ENCODE peak calls at places on chromosomes 13 and 19, in nine cellular contexts. W is GM23338, C is tibial nerve, M is AG09319, N is PC-9, O is astrocyte of the spinal cord, I is esophagus squamous epithelium, F is fibroblast of lung, K is progenitor cell of endocrine pancreas. Y is an unnamed sample.
A peak's percentile ranks its signal among the peaks of the same experiment; 100 is the strongest.

GRCh38 chr19:29404951-29405727 is 120.7 kb upstream of the VSTM2B start:
- DNase-seq in M (no peak), I (no peak), F (no peak), O (no peak), W (peak; percentile 78), C (no peak), K (peak; percentile 19), N (peak; percentile 37), Y (no peak)

GRCh38 chr13:70183041-70183440 is 74.8 kb upstream of the KLHL1 start:
- DNase-seq in C (no peak), W (no peak), M (no peak), O (peak; percentile 68), I (no peak), N (no peak), K (no peak), F (peak; percentile 1), Y (no peak)

GRCh38 chr19:52626915-52627314 is 11.2 kb downstream of the ZNF83 start:
- DNase-seq in M (no peak), N (no peak), F (no peak), K (no peak), I (no peak), C (no peak), W (no peak), O (no peak), Y (no peak)

GRCh38 chr13:113962975-113963374 is 10.9 kb downstream of the C13orf46 start:
- DNase-seq in W (no peak), O (no peak), I (no peak), N (no peak), C (no peak), F (no peak), K (no peak), M (no peak), Y (no peak)

GRCh38 chr13:44277459-44277858 is 96.2 kb upstream of the SERP2 start:
- DNase-seq in O (no peak), N (no peak), M (no peak), W (no peak), K (no peak), F (no peak), I (no peak), C (no peak), Y (no peak)

GRCh38 chr13:75704194-75704941 is 68.2 kb downstream of the LMO7 start:
- DNase-seq in N (no peak), O (peak; percentile 75), K (no peak), M (no peak), C (no peak), F (peak; percentile 54), W (no peak), I (no peak), Y (no peak)

GRCh38 chr19:4969772-4970531 is 1.0 kb downstream of the KDM4B start:
- DNase-seq in M (no peak), F (peak; percentile 34), W (peak; percentile 32), O (peak; percentile 18), N (no peak), I (no peak), K (no peak), C (no peak), Y (no peak)

GRCh38 chr19:58476498-58477015 is 405 bp downstream of the ZNF446 start:
- DNase-seq in M (no peak), C (no peak), N (no peak), K (no peak), O (peak; percentile 13), F (no peak), I (no peak), W (no peak), Y (no peak)

DNA sequence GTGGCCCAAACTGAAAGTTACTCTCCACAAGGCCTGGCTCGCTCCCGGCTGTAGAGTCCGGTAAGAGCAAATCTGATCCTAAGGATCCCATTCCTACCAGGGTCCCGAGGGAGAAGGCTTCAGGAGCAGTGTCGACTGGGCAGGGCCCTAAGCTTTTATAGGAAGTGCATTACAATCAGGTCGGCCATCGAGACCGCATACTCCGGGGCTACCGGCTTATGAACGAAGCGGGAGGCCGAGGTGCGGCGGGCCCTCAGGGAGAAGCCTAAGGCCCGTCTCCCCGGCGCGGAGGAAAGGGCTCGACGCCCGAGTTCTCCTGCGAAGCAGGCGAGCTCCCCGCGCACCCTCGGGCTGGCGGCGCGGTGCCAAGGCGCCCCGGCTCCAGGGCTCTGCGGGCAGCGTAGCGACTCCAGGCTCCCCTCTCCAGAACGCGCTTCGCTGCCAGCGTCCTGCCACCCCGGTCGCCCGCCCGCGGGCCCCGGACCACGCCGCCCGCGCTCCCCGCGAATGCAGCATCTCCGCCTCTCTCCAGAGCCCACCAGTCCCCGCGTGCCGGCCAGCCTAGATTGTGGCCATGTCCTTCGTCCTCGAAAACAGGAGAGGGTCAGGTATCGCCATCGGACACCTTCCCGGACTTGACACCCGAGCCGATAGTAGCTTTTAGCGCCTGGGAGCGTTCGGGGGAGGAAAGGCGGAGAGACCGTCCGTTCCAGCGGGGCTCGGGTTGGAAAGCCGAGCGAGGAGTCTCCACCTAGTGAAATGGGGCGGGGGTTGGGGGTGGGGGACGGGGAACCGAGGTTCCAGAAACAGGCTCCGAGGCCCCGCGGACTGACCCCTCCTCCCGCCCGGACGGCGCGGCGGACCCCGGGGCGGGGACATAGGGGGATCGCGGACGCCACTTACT is 1.3 kb downstream of the EFNB2 start:
- DNase-seq in O (peak; percentile 77), W (peak; percentile 56), F (peak; percentile 83), N (peak; percentile 60), K (no peak), M (no peak), I (no peak), C (no peak), Y (no peak)
- TF ChIP-seq CTCF in O (peak; percentile 11), W (no peak), F (no peak), N (no peak), K (no peak), M (no peak), I (no peak), C (no peak), Y (no peak)

GRCh38 chr19:41688687-41689086 is 617 bp upstream of the CEACAM7 start:
- DNase-seq in F (no peak), C (no peak), K (no peak), W (no peak), M (no peak), O (no peak), I (no peak), N (no peak), Y (no peak)

GRCh38 chr19:41694196-41694595 is 6.1 kb upstream of the CEACAM7 start:
- DNase-seq in O (no peak), M (no peak), W (no peak), K (no peak), F (no peak), N (no peak), I (no peak), C (no peak), Y (no peak)

GRCh38 chr19:41690801-41691065 is 2.7 kb upstream of the CEACAM7 start:
- DNase-seq in O (no peak), N (no peak), K (no peak), I (no peak), W (no peak), F (no peak), M (no peak), C (no peak), Y (no peak)

GRCh38 chr19:41689993-41690800 is 2.1 kb upstream of the CEACAM7 start:
- DNase-seq in N (no peak), F (no peak), C (no peak), W (peak; percentile 10), K (no peak), M (no peak), O (no peak), I (no peak), Y (no peak)

DNA sequence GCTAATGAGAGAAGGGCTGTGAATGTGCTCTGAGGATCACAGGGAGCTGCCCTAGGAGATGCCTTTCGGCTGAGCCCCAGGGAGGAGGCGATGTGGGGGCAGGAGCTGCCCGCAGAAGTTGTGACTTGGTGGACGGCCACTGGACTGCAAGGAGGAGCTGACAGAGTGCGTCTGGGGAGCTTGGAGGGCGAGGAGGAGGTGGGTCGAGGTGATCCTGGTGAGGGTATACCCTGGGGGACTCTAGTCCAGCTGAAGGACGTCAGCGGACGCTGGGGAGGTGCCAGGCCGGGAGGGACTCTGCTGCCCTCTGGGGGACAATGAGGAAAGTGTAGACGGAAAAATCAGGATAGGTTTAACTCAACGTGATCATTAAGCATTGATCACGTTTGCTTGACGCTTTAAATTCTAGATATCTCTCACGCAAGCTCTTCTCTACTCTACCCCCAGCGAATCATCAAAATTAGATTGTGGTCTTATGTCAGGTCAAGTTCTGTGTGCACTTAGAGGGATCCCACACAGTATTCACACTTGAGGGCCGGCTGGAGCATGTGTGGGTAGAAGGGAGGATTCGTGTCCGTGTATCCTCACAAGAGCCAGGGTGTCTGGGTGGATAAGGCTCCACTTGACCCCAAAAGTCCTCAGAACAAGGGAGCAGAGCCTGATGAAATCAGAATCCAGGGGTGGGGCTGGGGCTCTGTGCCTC is 3.3 kb upstream of the CEACAM7 start:
- DNase-seq in I (no peak), M (no peak), O (no peak), F (no peak), C (no peak), K (no peak), N (no peak), W (peak; percentile 78), Y (no peak)
- TF ChIP-seq CTCF in I (peak; percentile 30), M (peak; percentile 56), O (peak; percentile 42), F (peak; percentile 57), C (no peak), K (peak; percentile 18), N (peak; percentile 75), W (peak; percentile 79), Y (no peak)

DNA sequence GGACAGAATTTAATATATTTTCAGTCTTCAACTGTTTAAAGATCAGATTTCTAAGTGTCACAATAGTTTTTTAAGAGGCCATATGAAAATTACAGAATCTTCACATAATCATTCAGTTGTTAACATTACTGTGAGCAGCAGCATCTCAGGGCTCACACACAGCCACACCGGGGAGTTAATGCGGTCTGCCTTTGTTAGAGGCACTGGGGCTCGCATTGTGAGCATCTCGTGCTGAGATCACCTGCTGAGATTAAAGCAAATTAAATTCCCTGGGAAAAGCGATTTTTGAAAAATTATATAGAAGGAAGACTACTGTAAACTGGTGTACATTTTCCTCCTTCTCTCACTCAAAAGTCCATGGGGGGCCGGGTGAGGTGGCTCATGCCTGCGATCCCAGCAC is 16.6 kb downstream of the GPR12 start:
- DNase-seq in W (peak; percentile 43), N (no peak), K (no peak), C (no peak), F (no peak), O (no peak), I (no peak), M (no peak), Y (no peak)
- TF ChIP-seq CTCF in W (no peak), N (no peak), K (no peak), C (no peak), F (no peak), O (no peak), I (no peak), M (no peak), Y (no peak)

DNA sequence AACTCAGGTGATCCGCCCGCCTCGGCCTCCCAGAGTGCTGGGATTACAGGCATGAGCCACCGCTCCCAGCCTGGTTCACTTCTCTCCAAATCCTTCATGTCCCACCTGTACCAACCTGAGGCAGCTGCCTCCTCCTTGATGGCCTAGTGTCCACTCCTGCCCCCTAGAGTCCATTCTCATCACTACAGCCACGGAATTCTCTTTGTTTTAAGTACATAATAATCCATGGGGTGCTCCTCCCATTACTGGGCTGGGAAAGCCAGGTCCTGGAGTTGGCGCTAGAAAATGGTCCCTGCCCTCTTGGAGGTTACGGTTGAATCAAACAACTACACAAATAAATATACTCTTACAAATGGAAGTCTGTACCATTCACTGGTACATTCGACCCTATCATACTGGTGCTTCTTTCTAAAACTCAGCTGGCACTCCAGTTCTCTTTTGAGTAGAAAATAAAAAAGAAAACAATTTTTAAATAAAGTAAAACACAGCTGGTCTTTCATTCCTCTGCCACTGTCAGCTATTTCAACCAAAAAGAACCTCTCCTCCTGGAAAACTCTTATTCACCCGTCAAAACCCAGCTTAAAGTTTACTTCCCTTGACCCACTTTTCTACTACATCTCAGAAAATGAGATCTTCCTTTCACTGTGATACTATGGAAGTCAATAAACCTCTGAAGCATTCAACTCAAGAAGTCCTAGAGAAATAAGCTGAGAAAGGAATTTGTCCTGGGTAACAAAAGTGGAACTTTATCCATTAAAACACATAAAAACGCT is 22.4 kb upstream of the ARHGEF18 start:
- DNase-seq in I (no peak), F (peak; percentile 11), W (peak; percentile 93), C (no peak), K (no peak), O (peak; percentile 4), N (no peak), M (no peak), Y (no peak)
- TF ChIP-seq CTCF in I (peak; percentile 22), F (peak; percentile 24), W (peak; percentile 91), C (no peak), K (peak; percentile 41), O (peak; percentile 35), N (peak; percentile 65), M (peak; percentile 29), Y (no peak)

Y was measured in omental fat pad.